ENCODE peak calls at places on chromosomes 3 and 15, in nine cellular contexts. K is astrocyte, C is AG04450, G is suprapubic skin, Q is lower lobe of right lung, H is neural progenitor cell, T is A549, B is ascending aorta, Z is left ventricle myocardium inferior. U is an unnamed sample.

GRCh38 chr3:27368831-27369607 is at the start of gene NEK10:
- DNase-seq in Q (peak; percentile 94), G (peak; percentile 87), T (peak; percentile 78), H (peak; percentile 97), Z (peak; percentile 85), B (peak; percentile 63), K (peak; percentile 82), C (peak; percentile 64), U (peak; percentile 89)

GRCh38 chr15:77066961-77067690 is 3.8 kb downstream of the TSPAN3 start:
- DNase-seq in Q (no peak), K (no peak), Z (no peak), B (no peak), C (no peak), G (no peak), T (peak; percentile 85), H (no peak), U (no peak)

GRCh38 chr3:114450008-114450596 is 156.3 kb downstream of the TIGIT start:
- DNase-seq in Q (no peak), B (no peak), Z (no peak), C (no peak), T (no peak), K (no peak), G (no peak), H (no peak), U (no peak)

GRCh38 chr15:36401586-36401966 is 177.8 kb upstream of the CDIN1 start:
- DNase-seq in G (no peak), B (no peak), Z (no peak), C (no peak), Q (no peak), K (no peak), T (no peak), H (no peak), U (no peak)

GRCh38 chr3:5657109-5657508 is 469.6 kb downstream of the EDEM1 start:
- DNase-seq in Z (no peak), K (no peak), B (no peak), G (no peak), Q (no peak), C (no peak), T (no peak), H (no peak), U (no peak)

GRCh38 chr15:27514526-27514925 is 543.5 kb downstream of the GABRG3 start:
- DNase-seq in C (no peak), G (no peak), Q (no peak), H (no peak), T (no peak), B (no peak), Z (no peak), K (peak; percentile 71), U (no peak)

GRCh38 chr3:11411956-11412355 is 139.8 kb downstream of the ATG7 start:
- DNase-seq in B (no peak), T (no peak), Z (no peak), Q (no peak), K (no peak), H (no peak), G (no peak), C (no peak), U (no peak)

GRCh38 chr3:24810881-24811280 is 316.2 kb upstream of the THRB start:
- DNase-seq in K (no peak), H (no peak), T (no peak), Q (no peak), B (no peak), Z (no peak), C (no peak), G (no peak), U (no peak)

GRCh38 chr15:58510715-58511465 is 79.1 kb downstream of the LIPC start:
- DNase-seq in K (peak; percentile 23), H (no peak), B (no peak), C (peak; percentile 8), G (no peak), Z (no peak), Q (no peak), T (no peak), U (no peak)

GRCh38 chr3:115697263-115698053 is 74.1 kb downstream of the GAP43 start:
- DNase-seq in G (no peak), K (peak; percentile 60), H (no peak), Z (no peak), C (no peak), T (no peak), Q (no peak), B (no peak), U (no peak)

GRCh38 chr3:46087871-46088270 is 60.6 kb upstream of the XCR1 start:
- DNase-seq in C (no peak), Q (peak; percentile 51), B (no peak), T (peak; percentile 20), H (no peak), K (peak; percentile 11), G (no peak), Z (no peak), U (no peak)

GRCh38 chr15:91102546-91103330 is 2.7 kb downstream of the SV2B start:
- DNase-seq in C (no peak), B (no peak), Z (peak; percentile 31), G (no peak), K (no peak), Q (no peak), H (no peak), T (no peak), U (peak; percentile 43)

GRCh38 chr3:194431553-194431952 is 32.5 kb upstream of the GP5 start:
- DNase-seq in Q (no peak), T (no peak), Z (no peak), B (no peak), K (no peak), C (no peak), H (no peak), G (no peak), U (no peak)

GRCh38 chr15:92886229-92886628 is 13.9 kb upstream of the CHD2 start:
- DNase-seq in K (no peak), Q (no peak), Z (no peak), B (no peak), C (no peak), T (no peak), H (no peak), G (no peak), U (no peak)

GRCh38 chr3:34111361-34111760 is 312.9 kb downstream of the PDCD6IP start:
- DNase-seq in Z (no peak), T (no peak), C (no peak), G (no peak), B (no peak), H (no peak), K (no peak), Q (no peak), U (no peak)

GRCh38 chr15:84904409-84904808 is 19.9 kb downstream of the SLC28A1 start:
- DNase-seq in K (peak; percentile 19), G (no peak), H (no peak), Q (no peak), Z (no peak), C (no peak), T (no peak), B (no peak), U (peak; percentile 51)

DNA sequence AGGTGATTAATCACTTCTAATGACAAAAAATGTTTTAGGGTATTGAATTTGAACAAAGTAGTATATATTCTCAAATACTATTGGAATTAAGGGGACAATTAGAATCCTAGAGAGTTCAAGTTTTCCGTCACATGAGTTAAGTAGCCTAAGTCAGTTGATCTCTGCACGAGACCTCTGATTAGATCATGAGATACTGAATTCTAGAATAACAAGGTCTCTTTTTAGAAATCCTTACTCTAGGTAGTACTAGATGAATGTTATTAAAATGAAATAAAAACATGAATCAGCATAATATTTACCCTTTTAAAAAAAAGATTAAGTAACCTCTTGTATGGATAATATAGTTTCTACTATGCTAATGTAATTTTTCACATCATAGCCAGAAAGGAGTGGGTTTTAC is 43.4 kb downstream of the MYO5A start:
- DNase-seq in H (no peak), G (no peak), Q (no peak), B (no peak), T (no peak), Z (no peak), C (no peak), K (no peak), U (no peak)
- H3K9me3 ChIP-seq in H (no peaks in the 10 kb centered on the region), G (no peaks in the 10 kb centered on the region), Q (no peaks in the 10 kb centered on the region), B (no peaks in the 10 kb centered on the region), T (no peaks in the 10 kb centered on the region), Z (no peaks in the 10 kb centered on the region), C (no peaks in the 10 kb centered on the region), K (no peaks in the 10 kb centered on the region), U (no peaks in the 10 kb centered on the region)

GRCh38 chr15:86203462-86203861 is 123.8 kb downstream of the AGBL1 start:
- DNase-seq in C (no peak), K (peak; percentile 33), B (no peak), Q (no peak), H (no peak), G (no peak), T (no peak), Z (no peak), U (no peak)
- TF ChIP-seq CTCF in C (no peak), K (no peak), B (no peak), Q (no peak), H (no peak), G (no peak), T (no peak), Z (no peak), U (no peak)

GRCh38 chr15:65619636-65620290 is 2.0 kb upstream of the SLC24A1 start:
- DNase-seq in G (no peak), C (no peak), Q (no peak), Z (no peak), H (no peak), K (no peak), T (no peak), B (no peak), U (no peak)

GRCh38 chr15:65626856-65627255 is 5.1 kb downstream of the SLC24A1 start:
- DNase-seq in H (no peak), G (no peak), T (no peak), Q (no peak), B (no peak), C (no peak), K (no peak), Z (no peak), U (no peak)

GRCh38 chr15:65621638-65622037 is at the start of gene SLC24A1:
- DNase-seq in H (no peak), Q (no peak), B (no peak), K (no peak), G (no peak), T (no peak), C (no peak), Z (no peak), U (no peak)

GRCh38 chr15:65620833-65621232 is 905 bp upstream of the SLC24A1 start:
- DNase-seq in K (no peak), B (no peak), T (no peak), H (no peak), Q (no peak), C (no peak), Z (no peak), G (no peak), U (no peak)

DNA sequence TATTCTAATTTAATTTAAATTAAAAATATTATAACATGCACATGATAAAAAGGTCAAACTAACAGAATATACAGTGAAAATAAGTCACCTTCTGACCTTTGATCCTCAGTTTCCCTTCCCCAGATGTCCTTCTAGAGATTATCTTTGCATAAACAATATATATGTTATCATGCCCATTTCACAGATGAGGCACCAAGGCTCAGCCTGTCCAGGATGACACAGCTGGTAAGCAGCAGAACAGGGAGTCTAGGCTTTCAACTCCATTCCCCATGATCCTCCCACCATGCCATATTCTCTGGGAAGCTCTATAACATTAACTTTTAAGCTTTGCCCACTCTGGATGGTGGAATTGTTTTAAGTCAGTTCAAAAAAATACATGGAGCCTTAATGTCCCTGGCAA is 1.4 kb downstream of the SLC24A1 start:
- DNase-seq in Z (no peak), G (no peak), T (no peak), C (no peak), B (no peak), K (no peak), Q (no peak), H (no peak), U (no peak)
- H3K27ac ChIP-seq in Z (no peak overlapping the region), G (no peak overlapping the region), T (no peak overlapping the region), C (no peak overlapping the region), B (no peak overlapping the region), K (no peak overlapping the region), Q (no peak overlapping the region), H (no peak overlapping the region), U (no peak overlapping the region)

GRCh38 chr15:95162967-95163531 is 931.7 kb downstream of the MCTP2 start:
- DNase-seq in H (no peak), B (no peak), G (peak; percentile 65), T (no peak), Q (no peak), C (peak; percentile 51), K (peak; percentile 91), Z (no peak), U (no peak)
- H3K9me3 ChIP-seq in H (no peaks in the 10 kb centered on the region), B (no peaks in the 10 kb centered on the region), G (no peaks in the 10 kb centered on the region), T (peaks cover 3% of the 10 kb centered on the region), Q (no peaks in the 10 kb centered on the region), C (no peaks in the 10 kb centered on the region), K (no peaks in the 10 kb centered on the region), Z (peaks cover 14% of the 10 kb centered on the region), U (no peaks in the 10 kb centered on the region)

U was measured in heart right ventricle.